ENCODE peak calls at places on chromosomes 16 and 17, in six cellular contexts. K, H, C, X, O and F are unnamed samples.

GRCh38 chr17:72446525-72447250 is 325.9 kb downstream of the SOX9 start:
- DNase-seq in K (no peak), H (peak; percentile 36), C (no peak), X (no peak), O (no peak), F (peak; percentile 83)

GRCh38 chr17:65455972-65456343 is 105.5 kb downstream of the AXIN2 start:
- DNase-seq in K (peak; percentile 69), H (no peak), C (peak; percentile 47), X (peak; percentile 71), O (no peak), F (peak; percentile 1)

GRCh38 chr16:19167710-19168172 is 299 bp upstream of the SYT17 start:
- DNase-seq in K (peak; percentile 83), H (peak; percentile 79), C (peak; percentile 50), X (peak; percentile 76), O (peak; percentile 83), F (peak; percentile 48)

GRCh38 chr16:57380671-57381462 is 8.6 kb downstream of the CX3CL1 start:
- DNase-seq in K (no peak), H (no peak), C (no peak), X (no peak), O (no peak), F (peak; percentile 11)

GRCh38 chr17:4485676-4486646 is 12.7 kb upstream of the SPNS2 start:
- DNase-seq in K (no peak), H (no peak), C (no peak), X (no peak), O (no peak), F (no peak)

GRCh38 chr17:17890773-17891759 is 54.3 kb upstream of the SREBF1 start:
- DNase-seq in K (peak; percentile 84), H (peak; percentile 76), C (no peak), X (peak; percentile 89), O (no peak), F (peak; percentile 72)

GRCh38 chr16:53888222-53888621 is 184.3 kb downstream of the FTO start:
- DNase-seq in K (no peak), H (no peak), C (no peak), X (no peak), O (no peak), F (no peak)

GRCh38 chr17:3845754-3846738 is at the start of gene NCBP3:
- DNase-seq in K (peak; percentile 94), H (peak; percentile 91), C (peak; percentile 77), X (peak; percentile 95), O (peak; percentile 95), F (peak; percentile 91)

GRCh38 chr16:89890886-89891657 is 17.7 kb downstream of the TCF25 start:
- DNase-seq in K (no peak), H (no peak), C (no peak), X (no peak), O (no peak), F (no peak)

GRCh38 chr17:17919169-17920107 is 52.8 kb downstream of the TOM1L2 start:
- DNase-seq in K (peak; percentile 90), H (peak; percentile 83), C (no peak), X (peak; percentile 90), O (peak; percentile 65), F (peak; percentile 72)

GRCh38 chr16:79334127-79334526 is 266.4 kb downstream of the MAF start:
- DNase-seq in K (peak; percentile 46), H (no peak), C (no peak), X (peak; percentile 26), O (no peak), F (no peak)

GRCh38 chr16:4505356-4506153 is 29.4 kb downstream of the HMOX2 start:
- DNase-seq in K (no peak), H (no peak), C (no peak), X (no peak), O (no peak), F (no peak)

GRCh38 chr17:80203448-80204092 is 16.6 kb downstream of the SGSH start:
- DNase-seq in K (peak; percentile 47), H (no peak), C (no peak), X (peak; percentile 7), O (no peak), F (no peak)

GRCh38 chr17:42617956-42618431 is 8.5 kb downstream of the TUBG1 start:
- DNase-seq in K (no peak), H (no peak), C (no peak), X (peak; percentile 16), O (no peak), F (no peak)

GRCh38 chr17:81601525-81602120 is 35.3 kb downstream of the NPLOC4 start:
- DNase-seq in K (peak; percentile 57), H (peak; percentile 81), C (no peak), X (peak; percentile 68), O (peak; percentile 55), F (peak; percentile 78)

GRCh38 chr16:85999778-86000177 is 100.8 kb downstream of the IRF8 start:
- DNase-seq in K (no peak), H (no peak), C (no peak), X (no peak), O (no peak), F (no peak)

GRCh38 chr16:27345201-27345600 is 31.4 kb downstream of the IL4R start:
- DNase-seq in K (no peak), H (no peak), C (no peak), X (no peak), O (no peak), F (no peak)

GRCh38 chr16:27406729-27407128 is 4.8 kb downstream of the IL21R start:
- DNase-seq in K (no peak), H (no peak), C (no peak), X (no peak), O (no peak), F (no peak)

GRCh38 chr17:38504216-38504615 is 76.0 kb downstream of the ARHGAP23 start:
- DNase-seq in K (no peak), H (no peak), C (no peak), X (no peak), O (no peak), F (no peak)

GRCh38 chr17:48505788-48506187 is 25.0 kb downstream of the HOXB1 start:
- DNase-seq in K (no peak), H (peak; percentile 98), C (no peak), X (peak; percentile 83), O (no peak), F (peak; percentile 89)

GRCh38 chr17:78110363-78111011 is 18.1 kb downstream of the TMC6 start:
- DNase-seq in K (no peak), H (no peak), C (no peak), X (no peak), O (no peak), F (no peak)

GRCh38 chr17:81682565-81683207 is 911 bp downstream of the ARL16 start:
- DNase-seq in K (no peak), H (peak; percentile 50), C (no peak), X (no peak), O (no peak), F (peak; percentile 28)

GRCh38 chr17:62628845-62629555 is 1.5 kb downstream of the MRC2 start:
- DNase-seq in K (peak; percentile 67), H (peak; percentile 89), C (no peak), X (peak; percentile 67), O (no peak), F (peak; percentile 53)

GRCh38 chr16:58269526-58269925 is 25.3 kb downstream of the PRSS54 start:
- DNase-seq in K (no peak), H (peak; percentile 6), C (no peak), X (no peak), O (no peak), F (peak; percentile 40)

GRCh38 chr17:45923511-45924268 is 29.3 kb downstream of the MAPT start:
- DNase-seq in K (no peak), H (peak; percentile 87), C (no peak), X (no peak), O (no peak), F (peak; percentile 12)

GRCh38 chr17:10842658-10843057 is 4.8 kb upstream of the PIRT start:
- DNase-seq in K (no peak), H (no peak), C (no peak), X (no peak), O (no peak), F (no peak)

GRCh38 chr16:56669005-56669839 is at the start of gene MT1H:
- DNase-seq in K (peak; percentile 35), H (no peak), C (no peak), X (no peak), O (no peak), F (no peak)

GRCh38 chr17:75795820-75796607 is 11.4 kb downstream of the UNK start:
- DNase-seq in K (no peak), H (no peak), C (no peak), X (no peak), O (no peak), F (no peak)

GRCh38 chr16:46980926-46981325 is 7.5 kb upstream of the DNAJA2 start:
- DNase-seq in K (no peak), H (no peak), C (no peak), X (no peak), O (no peak), F (no peak)

GRCh38 chr17:1753767-1754429 is 8.0 kb upstream of the SERPINF1 start:
- DNase-seq in K (no peak), H (no peak), C (no peak), X (no peak), O (no peak), F (no peak)
- H2BK15ac ChIP-seq in K (no peak overlapping the region), H (peak overlapping the region; percentile 26), C (peak overlapping the region; percentile 40), X (no peak overlapping the region), O (no peak overlapping the region), F (no peak overlapping the region)

DNA sequence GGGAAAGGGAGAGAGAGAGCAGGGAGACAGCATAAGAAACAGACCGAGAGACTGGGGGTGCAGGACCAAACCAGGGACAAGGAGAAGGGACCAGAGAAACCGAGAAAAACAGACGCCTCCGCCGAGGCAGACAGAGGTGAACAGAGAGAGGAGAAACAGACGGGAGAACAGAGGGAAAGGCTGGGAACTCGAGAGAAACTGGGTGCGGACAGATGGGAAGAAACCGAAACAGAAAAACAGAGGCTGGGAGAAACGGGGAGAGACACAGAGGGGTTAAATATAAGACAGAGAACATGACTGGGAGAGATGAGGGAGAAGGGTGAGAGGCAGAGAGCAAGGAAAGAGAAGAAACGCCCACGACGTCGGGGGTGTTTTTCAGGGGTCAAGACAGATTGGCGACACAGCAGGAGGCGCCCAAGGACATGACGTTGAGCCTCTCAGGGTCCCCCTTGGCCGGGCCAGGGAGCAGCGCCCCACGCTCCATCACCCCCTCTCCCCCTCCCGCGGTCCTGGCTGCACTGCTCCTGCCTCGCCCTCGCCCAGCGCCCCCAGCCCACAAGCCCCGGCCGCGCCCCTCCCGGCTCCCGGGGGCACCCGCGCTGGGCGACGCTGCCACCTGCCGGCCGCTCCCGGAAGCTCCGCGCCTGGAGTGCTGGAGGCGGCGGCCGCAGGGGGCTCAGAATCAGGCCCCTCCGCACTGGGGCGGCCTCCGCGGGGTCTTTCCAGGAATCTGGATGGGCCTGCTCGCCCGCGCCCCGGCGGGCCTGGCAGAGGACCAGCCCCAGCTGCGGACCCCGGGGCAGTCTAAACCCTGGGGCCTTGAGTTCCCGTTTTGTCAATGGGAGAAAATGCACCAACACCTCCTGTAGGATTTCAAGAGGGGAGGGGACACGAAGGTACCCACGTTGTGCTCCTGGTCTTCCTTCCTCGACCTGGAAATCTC is 1.3 kb upstream of the TMEM92 start:
- DNase-seq in K (peak; percentile 85), H (peak; percentile 70), C (no peak), X (peak; percentile 62), O (peak; percentile 75), F (peak; percentile 27)
- H2BK15ac ChIP-seq in K (no peak overlapping the region), H (peak overlapping the region; percentile 97), C (no peak overlapping the region), X (no peak overlapping the region), O (peak overlapping the region; percentile 32), F (peak overlapping the region; percentile 99)

GRCh38 chr16:1030381-1030901 is 42.1 kb upstream of the SSTR5 start:
- DNase-seq in K (no peak), H (no peak), C (no peak), X (no peak), O (no peak), F (no peak)
- H2BK15ac ChIP-seq in K (no peak overlapping the region), H (no peak overlapping the region), C (no peak overlapping the region), X (no peak overlapping the region), O (no peak overlapping the region), F (no peak overlapping the region)

GRCh38 chr17:628089-628488 is 86.5 kb downstream of the VPS53 start:
- DNase-seq in K (no peak), H (no peak), C (no peak), X (no peak), O (no peak), F (no peak)
- H2BK15ac ChIP-seq in K (no peak overlapping the region), H (no peak overlapping the region), C (no peak overlapping the region), X (no peak overlapping the region), O (no peak overlapping the region), F (no peak overlapping the region)

GRCh38 chr16:88768041-88768876 is 16.8 kb downstream of the PIEZO1 start:
- DNase-seq in K (no peak), H (peak; percentile 89), C (no peak), X (no peak), O (no peak), F (peak; percentile 57)
- H2BK15ac ChIP-seq in K (no peak overlapping the region), H (peak overlapping the region; percentile 92), C (peak overlapping the region; percentile 53), X (no peak overlapping the region), O (peak overlapping the region; percentile 100), F (no peak overlapping the region)